ENCODE peak calls at places on chromosome 1, in four cellular contexts. One of them, this sample, is unnamed.
A peak's percentile ranks its signal among the peaks of the same experiment; 100 is the strongest.

GRCh38 chr1:186404454-186405051 is 28.9 kb downstream of the ODR4 start:
- DNase-seq in GM12878: no peak
- DNase-seq in HepG2: peak; percentile 27
- DNase-seq in K562: peak; percentile 52
- DNase-seq in this sample: peak; percentile 67

GRCh38 chr1:25906644-25907300 is 553 bp upstream of the STMN1 start:
- DNase-seq in GM12878: no peak
- DNase-seq in HepG2: no peak
- DNase-seq in K562: peak; percentile 73
- DNase-seq in this sample: no peak

GRCh38 chr1:23392125-23392855 is 22.7 kb upstream of the ZNF436 start:
- DNase-seq in GM12878: no peak
- DNase-seq in K562: no peak
- DNase-seq in HepG2: no peak
- DNase-seq in this sample: no peak

GRCh38 chr1:226708967-226709396 is 30.1 kb downstream of the ITPKB start:
- DNase-seq in K562: no peak
- DNase-seq in HepG2: no peak
- DNase-seq in GM12878: no peak
- DNase-seq in this sample: no peak

GRCh38 chr1:109760581-109761226 is 3.0 kb downstream of the EPS8L3 start:
- DNase-seq in HepG2: no peak
- DNase-seq in GM12878: no peak
- DNase-seq in K562: no peak
- DNase-seq in this sample: no peak

GRCh38 chr1:80882552-80882951 is 918.2 kb upstream of the ADGRL2 start:
- DNase-seq in GM12878: no peak
- DNase-seq in HepG2: peak; percentile 72
- DNase-seq in K562: no peak
- DNase-seq in this sample: no peak

GRCh38 chr1:182217967-182218366 is 156.5 kb upstream of the ZNF648 start:
- DNase-seq in HepG2: no peak
- DNase-seq in GM12878: no peak
- DNase-seq in K562: no peak
- DNase-seq in this sample: no peak

GRCh38 chr1:183757061-183757460 is 47.9 kb upstream of the RGL1 start:
- DNase-seq in K562: no peak
- DNase-seq in GM12878: no peak
- DNase-seq in HepG2: no peak
- DNase-seq in this sample: no peak

GRCh38 chr1:28518745-28519341 is 13.0 kb downstream of the RCC1 start:
- DNase-seq in HepG2: peak; percentile 84
- DNase-seq in GM12878: no peak
- DNase-seq in K562: peak; percentile 64
- DNase-seq in this sample: no peak

GRCh38 chr1:23168079-23168461 is 586 bp downstream of the LUZP1 start:
- DNase-seq in K562: no peak
- DNase-seq in HepG2: no peak
- DNase-seq in GM12878: no peak
- DNase-seq in this sample: peak; percentile 31

GRCh38 chr1:224643653-224644052 is 27.5 kb downstream of the CNIH3 start:
- DNase-seq in HepG2: no peak
- DNase-seq in GM12878: no peak
- DNase-seq in K562: no peak
- DNase-seq in this sample: no peak

GRCh38 chr1:63069214-63069613 is 253.2 kb upstream of the FOXD3 start:
- DNase-seq in GM12878: no peak
- DNase-seq in HepG2: no peak
- DNase-seq in K562: no peak
- DNase-seq in this sample: no peak

GRCh38 chr1:63068626-63069025 is 253.7 kb upstream of the FOXD3 start:
- DNase-seq in GM12878: no peak
- DNase-seq in HepG2: no peak
- DNase-seq in K562: no peak
- DNase-seq in this sample: no peak

GRCh38 chr1:63073530-63074306 is 248.6 kb upstream of the FOXD3 start:
- DNase-seq in K562: no peak
- DNase-seq in GM12878: no peak
- DNase-seq in HepG2: no peak
- DNase-seq in this sample: no peak

DNA sequence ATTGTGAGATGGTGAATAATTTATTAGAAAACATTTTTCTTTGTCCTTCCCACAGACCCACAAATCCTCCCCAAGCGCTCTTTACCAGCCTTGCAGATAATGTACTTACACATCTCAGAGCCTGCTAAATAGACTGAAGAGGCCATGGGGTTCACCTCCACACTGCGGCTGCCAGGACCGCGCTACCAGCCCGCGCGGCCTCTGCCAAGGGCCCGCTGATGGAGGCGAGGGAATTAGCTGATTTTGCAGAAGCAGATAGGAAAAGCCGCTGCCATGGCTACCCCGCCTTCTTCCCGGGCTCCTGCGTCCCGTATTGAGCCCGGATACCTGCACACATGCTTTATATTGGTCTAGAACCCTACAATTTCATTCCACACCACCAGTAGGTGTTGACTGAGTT is 248.0 kb upstream of the FOXD3 start:
- DNase-seq in K562: no peak
- DNase-seq in HepG2: no peak
- DNase-seq in GM12878: no peak
- DNase-seq in this sample: no peak
- TF ChIP-seq TARDBP in K562: no peak
- TF ChIP-seq TARDBP in HepG2: no peak
- TF ChIP-seq TARDBP in GM12878: no peak
- TF ChIP-seq TARDBP in this sample: no peak

DNA sequence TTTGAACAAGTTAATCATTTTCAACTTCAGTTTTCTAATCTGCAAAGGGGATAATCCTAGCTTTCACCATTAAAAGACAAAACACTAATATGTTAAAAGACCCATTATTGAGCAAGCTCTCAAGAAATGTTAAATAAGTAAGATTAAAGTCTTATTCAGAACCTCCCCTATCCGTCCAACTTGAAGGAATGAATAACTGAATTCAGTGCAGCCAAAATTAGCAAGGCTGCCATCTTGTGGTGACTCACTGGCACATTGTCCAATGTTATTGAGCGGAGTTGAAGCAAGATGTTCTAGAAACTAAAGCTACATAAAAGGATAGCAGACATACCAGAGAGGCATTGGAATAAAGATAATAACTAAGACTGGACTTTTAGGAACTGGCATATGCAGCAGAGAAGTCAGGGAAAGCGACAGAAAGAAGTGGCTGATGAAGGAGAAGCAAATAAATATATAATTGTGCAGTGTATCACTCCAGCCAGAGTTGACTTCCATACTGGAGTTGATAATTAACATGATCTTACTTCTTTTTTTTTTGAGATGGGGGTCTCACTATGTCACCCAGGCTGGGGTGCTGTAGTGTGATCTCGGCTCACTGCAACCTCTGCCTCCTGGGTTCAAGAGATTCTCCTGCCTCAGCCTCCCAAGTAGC is 8.2 kb upstream of the CAP1 start:
- DNase-seq in HepG2: peak; percentile 34
- DNase-seq in K562: peak; percentile 73
- DNase-seq in GM12878: no peak
- DNase-seq in this sample: peak; percentile 56
- TF ChIP-seq TARDBP in HepG2: no peak
- TF ChIP-seq TARDBP in K562: no peak
- TF ChIP-seq TARDBP in GM12878: no peak
- TF ChIP-seq TARDBP in this sample: no peak

GRCh38 chr1:11501906-11502485 is 23.0 kb downstream of the DISP3 start:
- DNase-seq in HepG2: no peak
- DNase-seq in GM12878: no peak
- DNase-seq in K562: no peak
- DNase-seq in this sample: no peak

GRCh38 chr1:11504599-11504998 is 25.6 kb downstream of the DISP3 start:
- DNase-seq in GM12878: no peak
- DNase-seq in K562: no peak
- DNase-seq in HepG2: no peak
- DNase-seq in this sample: no peak

GRCh38 chr1:11500881-11501280 is 21.9 kb downstream of the DISP3 start:
- DNase-seq in HepG2: no peak
- DNase-seq in K562: no peak
- DNase-seq in GM12878: no peak
- DNase-seq in this sample: no peak

GRCh38 chr1:11501491-11501897 is 22.5 kb downstream of the DISP3 start:
- DNase-seq in HepG2: no peak
- DNase-seq in GM12878: no peak
- DNase-seq in K562: peak; percentile 43
- DNase-seq in this sample: no peak

GRCh38 chr1:11502516-11502915 is 23.6 kb downstream of the DISP3 start:
- DNase-seq in GM12878: no peak
- DNase-seq in K562: no peak
- DNase-seq in HepG2: no peak
- DNase-seq in this sample: no peak
- TF ChIP-seq TARDBP in GM12878: no peak
- TF ChIP-seq TARDBP in K562: no peak
- TF ChIP-seq TARDBP in HepG2: no peak
- TF ChIP-seq TARDBP in this sample: no peak

GRCh38 chr1:173870252-173871075 is 2.3 kb downstream of the ZBTB37 start:
- DNase-seq in GM12878: peak; percentile 53
- DNase-seq in K562: peak; percentile 28
- DNase-seq in HepG2: no peak
- DNase-seq in this sample: no peak
- TF ChIP-seq TARDBP in GM12878: no peak
- TF ChIP-seq TARDBP in K562: no peak
- TF ChIP-seq TARDBP in HepG2: no peak
- TF ChIP-seq TARDBP in this sample: no peak